ENCODE peak calls at places on chromosomes 7 and 10, in six cellular contexts. One of them, this sample, is unnamed.

GRCh38 chr7:143947111-143947510 is 7.5 kb upstream of the OR2F1 start:
- DNase-seq in astrocyte of the spinal cord: no peak
- DNase-seq in upper lobe of left lung: no peak
- DNase-seq in ascending aorta: no peak
- DNase-seq in tibial artery: no peak
- DNase-seq in adrenal gland: no peak
- DNase-seq in this sample: no peak

GRCh38 chr7:150413640-150414081 is 34.5 kb downstream of the ZNF775 start:
- DNase-seq in tibial artery: no peak
- DNase-seq in astrocyte of the spinal cord: no peak
- DNase-seq in ascending aorta: no peak
- DNase-seq in upper lobe of left lung: no peak
- DNase-seq in adrenal gland: no peak
- DNase-seq in this sample: no peak

GRCh38 chr7:37916017-37916672 is 472 bp downstream of the SFRP4 start:
- DNase-seq in upper lobe of left lung: peak
- DNase-seq in tibial artery: peak
- DNase-seq in ascending aorta: no peak
- DNase-seq in astrocyte of the spinal cord: no peak
- DNase-seq in adrenal gland: peak
- DNase-seq in this sample: peak

GRCh38 chr10:71492871-71493270 is 96.2 kb downstream of the CDH23 start:
- DNase-seq in ascending aorta: no peak
- DNase-seq in upper lobe of left lung: no peak
- DNase-seq in adrenal gland: no peak
- DNase-seq in astrocyte of the spinal cord: no peak
- DNase-seq in tibial artery: no peak
- DNase-seq in this sample: no peak

GRCh38 chr7:25726180-25726579 is 425.8 kb upstream of the NFE2L3 start:
- DNase-seq in upper lobe of left lung: no peak
- DNase-seq in adrenal gland: no peak
- DNase-seq in astrocyte of the spinal cord: no peak
- DNase-seq in ascending aorta: no peak
- DNase-seq in tibial artery: no peak
- DNase-seq in this sample: no peak

GRCh38 chr10:62653254-62653653 is 151.3 kb upstream of the ADO start:
- DNase-seq in upper lobe of left lung: no peak
- DNase-seq in tibial artery: no peak
- DNase-seq in ascending aorta: no peak
- DNase-seq in adrenal gland: no peak
- DNase-seq in astrocyte of the spinal cord: no peak
- DNase-seq in this sample: no peak

GRCh38 chr7:157663061-157663863 is 326.5 kb downstream of the DNAJB6 start:
- DNase-seq in astrocyte of the spinal cord: peak
- DNase-seq in upper lobe of left lung: no peak
- DNase-seq in ascending aorta: no peak
- DNase-seq in adrenal gland: peak
- DNase-seq in tibial artery: no peak
- DNase-seq in this sample: no peak

GRCh38 chr10:96645191-96645721 is 58.4 kb upstream of the TM9SF3 start:
- DNase-seq in ascending aorta: peak
- DNase-seq in tibial artery: peak
- DNase-seq in upper lobe of left lung: peak
- DNase-seq in adrenal gland: peak
- DNase-seq in astrocyte of the spinal cord: no peak
- DNase-seq in this sample: no peak

GRCh38 chr10:83252169-83252568 is 887.1 kb upstream of the GHITM start:
- DNase-seq in ascending aorta: no peak
- DNase-seq in adrenal gland: no peak
- DNase-seq in astrocyte of the spinal cord: no peak
- DNase-seq in tibial artery: no peak
- DNase-seq in upper lobe of left lung: no peak
- DNase-seq in this sample: no peak

GRCh38 chr10:92573091-92573797 is 649 bp downstream of the IDE start:
- DNase-seq in upper lobe of left lung: peak
- DNase-seq in tibial artery: no peak
- DNase-seq in adrenal gland: peak
- DNase-seq in ascending aorta: no peak
- DNase-seq in astrocyte of the spinal cord: peak
- DNase-seq in this sample: peak

GRCh38 chr10:101778781-101779543 is 3.0 kb upstream of the FGF8 start:
- DNase-seq in astrocyte of the spinal cord: peak
- DNase-seq in tibial artery: no peak
- DNase-seq in upper lobe of left lung: no peak
- DNase-seq in adrenal gland: peak
- DNase-seq in ascending aorta: no peak
- DNase-seq in this sample: peak

GRCh38 chr7:7883394-7883793 is 85.2 kb upstream of the GLCCI1 start:
- DNase-seq in tibial artery: no peak
- DNase-seq in adrenal gland: no peak
- DNase-seq in astrocyte of the spinal cord: no peak
- DNase-seq in upper lobe of left lung: no peak
- DNase-seq in ascending aorta: no peak
- DNase-seq in this sample: no peak

GRCh38 chr7:5237286-5237685 is 45.5 kb upstream of the SLC29A4 start:
- DNase-seq in adrenal gland: peak
- DNase-seq in astrocyte of the spinal cord: no peak
- DNase-seq in upper lobe of left lung: peak
- DNase-seq in tibial artery: peak
- DNase-seq in ascending aorta: peak
- DNase-seq in this sample: no peak

GRCh38 chr7:33142585-33142984 is 13.2 kb downstream of the BBS9 start:
- DNase-seq in upper lobe of left lung: no peak
- DNase-seq in ascending aorta: no peak
- DNase-seq in tibial artery: no peak
- DNase-seq in adrenal gland: no peak
- DNase-seq in astrocyte of the spinal cord: no peak
- DNase-seq in this sample: no peak

GRCh38 chr7:50838675-50839377 is 56.1 kb upstream of the GRB10 start:
- DNase-seq in upper lobe of left lung: no peak
- DNase-seq in tibial artery: peak
- DNase-seq in adrenal gland: peak
- DNase-seq in astrocyte of the spinal cord: peak
- DNase-seq in ascending aorta: peak
- DNase-seq in this sample: no peak

GRCh38 chr10:44278669-44279337 is 106.1 kb downstream of the CXCL12 start:
- DNase-seq in astrocyte of the spinal cord: no peak
- DNase-seq in ascending aorta: no peak
- DNase-seq in upper lobe of left lung: no peak
- DNase-seq in tibial artery: no peak
- DNase-seq in adrenal gland: peak
- DNase-seq in this sample: no peak

GRCh38 chr10:110876000-110876399 is 4.3 kb downstream of the PDCD4 start:
- DNase-seq in upper lobe of left lung: no peak
- DNase-seq in ascending aorta: no peak
- DNase-seq in tibial artery: no peak
- DNase-seq in adrenal gland: no peak
- DNase-seq in astrocyte of the spinal cord: no peak
- DNase-seq in this sample: no peak

GRCh38 chr10:129865960-129866359 is 98.1 kb downstream of the EBF3 start:
- DNase-seq in adrenal gland: no peak
- DNase-seq in ascending aorta: no peak
- DNase-seq in astrocyte of the spinal cord: no peak
- DNase-seq in upper lobe of left lung: no peak
- DNase-seq in tibial artery: no peak
- DNase-seq in this sample: no peak

GRCh38 chr10:16967866-16968721 is 150.9 kb upstream of the RSU1 start:
- DNase-seq in tibial artery: no peak
- DNase-seq in astrocyte of the spinal cord: peak
- DNase-seq in adrenal gland: peak
- DNase-seq in upper lobe of left lung: no peak
- DNase-seq in ascending aorta: no peak
- DNase-seq in this sample: no peak

GRCh38 chr7:82542665-82543064 is 99.1 kb upstream of the CACNA2D1 start:
- DNase-seq in adrenal gland: no peak
- DNase-seq in upper lobe of left lung: no peak
- DNase-seq in ascending aorta: no peak
- DNase-seq in tibial artery: no peak
- DNase-seq in astrocyte of the spinal cord: peak
- DNase-seq in this sample: no peak

GRCh38 chr10:2980791-2981360 is 86.5 kb upstream of the PFKP start:
- DNase-seq in astrocyte of the spinal cord: peak
- DNase-seq in adrenal gland: no peak
- DNase-seq in ascending aorta: no peak
- DNase-seq in upper lobe of left lung: no peak
- DNase-seq in tibial artery: no peak
- DNase-seq in this sample: no peak

GRCh38 chr7:92916751-92917369 is 80.5 kb upstream of the CDK6 start:
- DNase-seq in upper lobe of left lung: no peak
- DNase-seq in ascending aorta: no peak
- DNase-seq in astrocyte of the spinal cord: peak
- DNase-seq in adrenal gland: peak
- DNase-seq in tibial artery: no peak
- DNase-seq in this sample: no peak

GRCh38 chr7:152850420-152850819 is 90.9 kb downstream of the ACTR3B start:
- DNase-seq in astrocyte of the spinal cord: no peak
- DNase-seq in ascending aorta: no peak
- DNase-seq in adrenal gland: no peak
- DNase-seq in tibial artery: no peak
- DNase-seq in upper lobe of left lung: no peak
- DNase-seq in this sample: no peak

GRCh38 chr7:29877196-29877595 is 70.9 kb downstream of the WIPF3 start:
- DNase-seq in tibial artery: no peak
- DNase-seq in adrenal gland: no peak
- DNase-seq in astrocyte of the spinal cord: peak
- DNase-seq in upper lobe of left lung: no peak
- DNase-seq in ascending aorta: no peak
- DNase-seq in this sample: no peak

DNA sequence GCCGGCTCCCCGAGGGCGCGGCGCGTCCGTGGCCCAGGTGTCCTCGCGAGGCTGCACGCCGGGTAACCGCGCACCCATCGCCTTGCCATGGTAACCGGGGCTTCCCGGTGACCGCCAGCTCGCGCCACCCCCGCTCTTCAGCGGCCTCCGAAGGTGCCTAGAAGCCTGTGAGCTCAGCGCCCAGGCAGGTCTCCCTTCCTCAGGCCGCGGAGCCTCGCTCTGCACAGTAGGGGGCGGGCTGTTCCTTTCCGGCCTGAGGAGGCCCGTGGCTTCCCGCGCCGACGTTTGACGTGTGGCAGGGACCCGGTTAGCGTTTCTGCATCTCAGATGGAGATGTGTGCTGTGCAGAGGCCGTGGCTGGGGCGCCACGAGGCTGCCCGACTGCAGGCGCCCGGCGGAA is 117.1 kb downstream of the DYNC2I1 start:
- DNase-seq in adrenal gland: peak
- DNase-seq in upper lobe of left lung: no peak
- DNase-seq in ascending aorta: no peak
- DNase-seq in astrocyte of the spinal cord: no peak
- DNase-seq in tibial artery: no peak
- DNase-seq in this sample: peak
- TF ChIP-seq CTCF in adrenal gland: peak
- TF ChIP-seq CTCF in upper lobe of left lung: no peak
- TF ChIP-seq CTCF in ascending aorta: peak
- TF ChIP-seq CTCF in astrocyte of the spinal cord: no peak
- TF ChIP-seq CTCF in tibial artery: peak
- TF ChIP-seq CTCF in this sample: peak

DNA sequence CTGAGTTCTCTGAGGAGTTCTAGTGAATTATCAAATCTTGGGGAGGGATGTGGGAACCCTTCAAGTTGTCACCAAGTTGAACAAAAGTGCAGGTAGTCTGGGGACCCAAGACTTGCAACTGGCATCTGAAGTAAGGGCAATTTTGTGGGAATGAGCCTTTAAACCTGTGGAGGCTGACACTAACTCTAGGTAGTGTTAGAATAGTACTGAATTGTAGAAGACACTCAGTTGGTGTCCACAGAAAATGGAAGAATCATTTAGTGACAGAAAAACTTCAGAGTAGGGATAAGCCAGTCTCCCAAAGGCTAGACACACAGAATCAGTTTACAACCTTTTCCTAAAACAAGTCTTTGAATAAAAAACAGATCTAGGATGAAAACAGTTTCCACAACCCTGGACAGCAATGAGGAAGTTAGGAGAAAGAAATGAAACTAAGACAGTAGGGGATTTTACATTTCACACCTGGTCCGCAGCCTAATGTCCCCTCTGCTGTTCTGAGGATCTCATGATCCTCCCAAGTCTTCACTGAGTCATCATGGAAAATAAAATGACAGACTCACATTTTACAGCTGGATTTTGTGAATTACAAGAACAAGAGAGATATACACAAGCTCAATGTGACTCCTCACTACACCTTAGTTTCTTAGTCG is 23.0 kb upstream of the ING3 start:
- DNase-seq in upper lobe of left lung: no peak
- DNase-seq in tibial artery: no peak
- DNase-seq in ascending aorta: no peak
- DNase-seq in astrocyte of the spinal cord: no peak
- DNase-seq in adrenal gland: no peak
- DNase-seq in this sample: no peak
- H3K4me3 ChIP-seq in upper lobe of left lung: no peak
- H3K4me3 ChIP-seq in tibial artery: no peak
- H3K4me3 ChIP-seq in ascending aorta: no peak
- H3K4me3 ChIP-seq in astrocyte of the spinal cord: no peak
- H3K4me3 ChIP-seq in adrenal gland: no peak
- H3K4me3 ChIP-seq in this sample: no peak

DNA sequence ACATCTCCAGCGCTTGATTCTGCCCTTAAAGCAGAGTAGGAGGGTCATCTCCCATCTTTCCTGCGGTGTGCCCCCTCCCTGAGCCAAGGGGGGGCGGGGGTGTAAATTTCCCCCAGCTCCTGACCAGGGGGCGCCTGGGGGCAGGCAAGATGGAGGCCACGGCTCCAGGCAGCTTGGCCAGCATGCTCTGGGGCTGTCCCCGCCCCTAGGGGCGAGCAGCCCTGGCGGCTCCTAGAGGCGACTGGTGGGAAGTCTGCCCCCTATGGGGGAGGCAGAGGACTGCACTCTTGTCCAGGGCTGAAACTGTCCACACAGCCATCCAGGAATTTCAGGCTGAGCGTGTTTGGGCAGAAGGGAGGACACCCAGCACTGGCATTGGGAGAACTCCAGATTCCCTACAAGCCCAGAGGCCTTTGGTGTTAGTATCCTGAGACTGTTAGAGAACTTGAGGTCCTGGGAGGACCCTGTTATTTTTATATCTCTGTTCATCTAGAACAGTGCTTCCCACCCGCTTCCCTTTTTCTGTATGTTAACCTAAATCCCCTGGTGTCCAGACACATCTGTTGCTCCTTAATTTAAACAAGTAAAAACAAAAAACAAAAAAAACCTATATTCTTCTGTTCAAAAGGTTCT is 4.6 kb downstream of the STRA8 start:
- DNase-seq in ascending aorta: no peak
- DNase-seq in adrenal gland: no peak
- DNase-seq in upper lobe of left lung: no peak
- DNase-seq in astrocyte of the spinal cord: no peak
- DNase-seq in tibial artery: no peak
- DNase-seq in this sample: no peak
- TF ChIP-seq CTCF in ascending aorta: no peak
- TF ChIP-seq CTCF in adrenal gland: no peak
- TF ChIP-seq CTCF in upper lobe of left lung: no peak
- TF ChIP-seq CTCF in astrocyte of the spinal cord: peak
- TF ChIP-seq CTCF in tibial artery: no peak
- TF ChIP-seq CTCF in this sample: no peak

DNA sequence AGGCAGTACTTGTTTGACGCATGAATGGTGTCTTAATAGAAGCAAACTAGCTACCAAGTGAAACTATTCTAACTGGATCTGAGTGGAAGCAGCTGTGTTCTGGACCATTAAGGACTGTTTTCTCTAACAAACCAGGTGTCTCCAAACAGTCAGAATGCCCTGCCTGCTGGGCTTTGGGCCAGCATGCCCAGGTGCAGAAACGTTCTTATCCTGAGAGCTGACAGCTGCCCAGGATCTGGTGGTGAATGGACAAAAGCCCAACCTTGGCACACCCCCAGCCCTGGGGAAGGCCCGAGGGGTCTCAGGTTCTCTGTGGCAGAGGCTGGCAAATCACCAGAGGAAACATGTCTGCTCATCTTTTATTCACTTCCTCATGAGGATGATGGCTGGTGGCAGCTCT is 48.2 kb upstream of the LAMB4 start:
- DNase-seq in astrocyte of the spinal cord: no peak
- DNase-seq in tibial artery: no peak
- DNase-seq in upper lobe of left lung: no peak
- DNase-seq in ascending aorta: no peak
- DNase-seq in adrenal gland: no peak
- DNase-seq in this sample: peak
- H3K4me3 ChIP-seq in astrocyte of the spinal cord: no peak
- H3K4me3 ChIP-seq in tibial artery: no peak
- H3K4me3 ChIP-seq in upper lobe of left lung: no peak
- H3K4me3 ChIP-seq in ascending aorta: no peak
- H3K4me3 ChIP-seq in adrenal gland: no peak
- H3K4me3 ChIP-seq in this sample: no peak

This sample was measured in mucosa of descending colon.